ENCODE peak calls at places on chromosomes 11 and 22, in five cellular contexts. F, J, I, G and P are unnamed samples.

GRCh38 chr11:62923634-62924411 is 2.7 kb upstream of the CHRM1 start:
- DNase-seq in F (peak), J (peak), I (no peak), G (no peak), P (no peak)

GRCh38 chr11:35529971-35530495 is 4.6 kb upstream of the PAMR1 start:
- DNase-seq in F (no peak), J (no peak), I (peak), G (no peak), P (no peak)

GRCh38 chr11:132126973-132127900 is 756.8 kb downstream of the NTM start:
- DNase-seq in F (no peak), J (no peak), I (peak), G (peak), P (no peak)

GRCh38 chr22:23844739-23845202 is 6.0 kb upstream of the DERL3 start:
- DNase-seq in F (no peak), J (no peak), I (no peak), G (no peak), P (no peak)

GRCh38 chr11:98568011-98568410 is 452.7 kb upstream of the CNTN5 start:
- DNase-seq in F (no peak), J (no peak), I (no peak), G (no peak), P (no peak)

GRCh38 chr11:72012897-72013721 is 14.4 kb downstream of the IL18BP start:
- DNase-seq in F (no peak), J (no peak), I (no peak), G (no peak), P (no peak)

GRCh38 chr22:43060213-43060612 is 29.0 kb downstream of the TTLL1 start:
- DNase-seq in F (peak), J (no peak), I (peak), G (peak), P (peak)

GRCh38 chr22:35437038-35437437 is 37.1 kb downstream of the MCM5 start:
- DNase-seq in F (peak), J (no peak), I (peak), G (no peak), P (no peak)

GRCh38 chr11:123580557-123581275 is 73.7 kb downstream of the SCN3B start:
- DNase-seq in F (peak), J (no peak), I (peak), G (peak), P (peak)

GRCh38 chr22:47282851-47283250 is 520.4 kb downstream of the TBC1D22A start:
- DNase-seq in F (no peak), J (no peak), I (no peak), G (no peak), P (no peak)

GRCh38 chr11:62664405-62665074 is 470 bp downstream of the C11orf98 start:
- DNase-seq in F (no peak), J (no peak), I (peak), G (peak), P (no peak)

GRCh38 chr11:119751281-119752060 is 22.5 kb upstream of the NECTIN1 start:
- DNase-seq in F (no peak), J (peak), I (no peak), G (no peak), P (peak)

GRCh38 chr11:69203901-69204245 is 48.1 kb downstream of the SMIM38 start:
- DNase-seq in F (no peak), J (no peak), I (no peak), G (no peak), P (no peak)

GRCh38 chr11:65414776-65415498 is 7.7 kb upstream of the NEAT1 start:
- DNase-seq in F (no peak), J (no peak), I (no peak), G (no peak), P (no peak)

GRCh38 chr22:36343070-36343719 is 44.6 kb downstream of the MYH9 start:
- DNase-seq in F (no peak), J (no peak), I (no peak), G (no peak), P (no peak)

GRCh38 chr11:117583063-117583801 is 213.8 kb downstream of the DSCAML1 start:
- DNase-seq in F (no peak), J (no peak), I (peak), G (no peak), P (no peak)

GRCh38 chr11:1297011-1297575 is 12.3 kb downstream of the TOLLIP start:
- DNase-seq in F (no peak), J (no peak), I (no peak), G (no peak), P (no peak)

GRCh38 chr11:44507896-44508440 is 57.5 kb upstream of the CD82 start:
- DNase-seq in F (no peak), J (no peak), I (no peak), G (no peak), P (no peak)

GRCh38 chr11:65787649-65788622 is 1.1 kb downstream of the OVOL1 start:
- DNase-seq in F (peak), J (no peak), I (peak), G (no peak), P (no peak)

GRCh38 chr11:67584205-67584880 is 731 bp downstream of the GSTP1 start:
- DNase-seq in F (peak), J (no peak), I (peak), G (no peak), P (peak)

GRCh38 chr11:6022954-6023353 is 7.6 kb downstream of the OR56A1 start:
- DNase-seq in F (peak), J (peak), I (no peak), G (peak), P (peak)

GRCh38 chr11:106231591-106231990 is 154.1 kb downstream of the AASDHPPT start:
- DNase-seq in F (no peak), J (no peak), I (no peak), G (no peak), P (no peak)

GRCh38 chr22:25754527-25755202 is 12.7 kb downstream of the MYO18B start:
- DNase-seq in F (no peak), J (no peak), I (no peak), G (no peak), P (no peak)

GRCh38 chr11:128291835-128292234 is 295.5 kb downstream of the ETS1 start:
- DNase-seq in F (no peak), J (no peak), I (no peak), G (no peak), P (no peak)
- H3K4me3 ChIP-seq in F (no peak), J (no peak), I (no peak), G (no peak), P (no peak)

GRCh38 chr22:30871391-30872281 is 96.9 kb downstream of the MORC2 start:
- DNase-seq in F (no peak), J (no peak), I (peak), G (no peak), P (no peak)
- TF ChIP-seq REST in F (no peak), J (no peak), I (no peak), G (no peak), P (no peak)

GRCh38 chr11:126307706-126308105 is 3.8 kb downstream of the DCPS start:
- DNase-seq in F (no peak), J (no peak), I (peak), G (peak), P (peak)
- TF ChIP-seq GABPA in F (no peak), J (no peak), I (no peak), G (no peak), P (no peak)

GRCh38 chr11:109034341-109034696 is 369.4 kb downstream of the DDX10 start:
- DNase-seq in F (no peak), J (no peak), I (no peak), G (no peak), P (no peak)

GRCh38 chr11:109033627-109034340 is 368.9 kb downstream of the DDX10 start:
- DNase-seq in F (no peak), J (no peak), I (no peak), G (no peak), P (no peak)

GRCh38 chr11:109027851-109028250 is 363.0 kb downstream of the DDX10 start:
- DNase-seq in F (no peak), J (no peak), I (no peak), G (no peak), P (no peak)

GRCh38 chr11:109026891-109027489 is 362.1 kb downstream of the DDX10 start:
- DNase-seq in F (no peak), J (no peak), I (no peak), G (no peak), P (no peak)

GRCh38 chr11:109029927-109030326 is 365.1 kb downstream of the DDX10 start:
- DNase-seq in F (no peak), J (no peak), I (no peak), G (no peak), P (no peak)
- H3K4me3 ChIP-seq in F (no peak), J (no peak), I (no peak), G (no peak), P (no peak)

GRCh38 chr11:64379160-64379559 is 20.2 kb downstream of the RPS6KA4 start:
- DNase-seq in F (no peak), J (no peak), I (no peak), G (no peak), P (no peak)
- TF ChIP-seq REST in F (no peak), J (no peak), I (no peak), G (no peak), P (no peak)

GRCh38 chr11:17369094-17369493 is 17.5 kb downstream of the NCR3LG1 start:
- DNase-seq in F (no peak), J (no peak), I (no peak), G (no peak), P (no peak)

GRCh38 chr11:17366491-17366890 is 14.9 kb downstream of the NCR3LG1 start:
- DNase-seq in F (no peak), J (no peak), I (no peak), G (no peak), P (peak)

GRCh38 chr11:17368551-17368950 is 17.0 kb downstream of the NCR3LG1 start:
- DNase-seq in F (no peak), J (no peak), I (no peak), G (no peak), P (no peak)

GRCh38 chr11:17371614-17372013 is 16.8 kb downstream of the KCNJ11 start:
- DNase-seq in F (peak), J (no peak), I (no peak), G (no peak), P (no peak)

DNA sequence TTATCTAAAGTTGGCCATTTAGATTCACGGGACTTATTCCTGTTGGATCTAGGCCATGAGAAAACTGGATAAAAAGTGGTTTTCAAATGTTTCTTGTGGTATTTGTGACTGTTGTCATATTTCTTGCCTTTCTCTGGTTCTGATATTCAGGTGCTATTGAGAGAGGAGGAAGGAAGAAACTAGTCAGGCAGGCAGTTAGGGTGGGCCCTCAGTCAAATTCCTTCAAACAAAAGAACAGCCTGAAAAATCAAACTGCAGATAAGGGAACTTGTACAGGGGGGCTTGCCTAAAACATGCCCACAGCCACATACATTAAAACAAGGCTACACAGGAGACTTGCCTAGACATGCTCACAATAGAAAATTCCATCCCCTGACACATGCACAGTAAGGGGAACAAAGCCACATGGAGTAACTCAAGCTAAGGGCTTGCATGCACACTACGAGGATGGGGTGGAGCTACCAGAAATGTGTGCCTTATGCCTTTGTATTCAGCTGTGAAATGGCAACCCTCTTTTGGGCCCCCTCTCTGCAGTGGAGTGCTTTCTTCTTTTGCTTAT is 18.2 kb downstream of the NCR3LG1 start:
- DNase-seq in F (no peak), J (no peak), I (no peak), G (no peak), P (no peak)
- TF ChIP-seq GABPA in F (no peak), J (no peak), I (no peak), G (no peak), P (no peak)